ENCODE peak calls at places on chromosome 9, in six cellular contexts. C is HCT116, B is H1, Z is HepG2, S is K562, O is GM12878. D is an unnamed sample.
A peak's percentile ranks its signal among the peaks of the same experiment; 100 is the strongest.

GRCh38 chr9:134590240-134591081 is 51.1 kb upstream of the COL5A1 start:
- DNase-seq in C (no peak), B (no peak), Z (peak; percentile 24), S (no peak), O (no peak), D (no peak)

GRCh38 chr9:85036503-85036902 is 367.0 kb downstream of the NTRK2 start:
- DNase-seq in C (no peak), B (no peak), Z (no peak), S (no peak), O (no peak), D (no peak)

GRCh38 chr9:88722753-88723152 is 187.8 kb downstream of the NXNL2 start:
- DNase-seq in C (no peak), B (no peak), Z (no peak), S (no peak), O (no peak), D (peak; percentile 51)

GRCh38 chr9:133443982-133444381 is 15.8 kb upstream of the CACFD1 start:
- DNase-seq in C (no peak), B (no peak), Z (no peak), S (no peak), O (no peak), D (no peak)

GRCh38 chr9:15192856-15193255 is 114.2 kb downstream of the TTC39B start:
- DNase-seq in C (no peak), B (no peak), Z (no peak), S (no peak), O (no peak), D (no peak)

GRCh38 chr9:126420643-126421564 is 94.3 kb downstream of the MVB12B start:
- DNase-seq in C (peak; percentile 15), B (no peak), Z (peak; percentile 42), S (no peak), O (no peak), D (no peak)

GRCh38 chr9:133888779-133889491 is 103.2 kb downstream of the VAV2 start:
- DNase-seq in C (no peak), B (peak; percentile 41), Z (no peak), S (no peak), O (no peak), D (no peak)

GRCh38 chr9:89549031-89549644 is 51.2 kb upstream of the SEMA4D start:
- DNase-seq in C (peak; percentile 52), B (peak; percentile 90), Z (peak; percentile 32), S (peak; percentile 74), O (peak; percentile 62), D (peak; percentile 58)

GRCh38 chr9:22354699-22355384 is 91.8 kb upstream of the DMRTA1 start:
- DNase-seq in C (no peak), B (no peak), Z (no peak), S (no peak), O (no peak), D (no peak)

GRCh38 chr9:73979894-73980264 is 517.3 kb upstream of the RORB start:
- DNase-seq in C (no peak), B (no peak), Z (no peak), S (peak; percentile 3), O (no peak), D (no peak)

GRCh38 chr9:72509053-72509452 is 12.4 kb upstream of the TMC1 start:
- DNase-seq in C (no peak), B (no peak), Z (no peak), S (no peak), O (no peak), D (no peak)

GRCh38 chr9:107169796-107170195 is 113.3 kb upstream of the RAD23B start:
- DNase-seq in C (no peak), B (no peak), Z (no peak), S (no peak), O (no peak), D (no peak)

GRCh38 chr9:135905380-135906282 is 1.7 kb downstream of the CAMSAP1 start:
- DNase-seq in C (peak; percentile 53), B (no peak), Z (no peak), S (no peak), O (no peak), D (no peak)

GRCh38 chr9:105425817-105426433 is 21.9 kb upstream of the FSD1L start:
- DNase-seq in C (no peak), B (peak; percentile 28), Z (no peak), S (peak; percentile 37), O (no peak), D (no peak)

GRCh38 chr9:89687216-89687615 is 82.4 kb downstream of the GADD45G start:
- DNase-seq in C (no peak), B (no peak), Z (no peak), S (no peak), O (no peak), D (no peak)

GRCh38 chr9:123893831-123894460 is 36.0 kb downstream of the DENND1A start:
- DNase-seq in C (no peak), B (no peak), Z (no peak), S (no peak), O (no peak), D (peak; percentile 25)

GRCh38 chr9:112037281-112038016 is 137.6 kb downstream of the SUSD1 start:
- DNase-seq in C (no peak), B (no peak), Z (no peak), S (no peak), O (peak; percentile 97), D (no peak)

GRCh38 chr9:8648271-8648670 is 848.7 kb upstream of the DMAC1 start:
- DNase-seq in C (no peak), B (no peak), Z (no peak), S (no peak), O (no peak), D (no peak)

GRCh38 chr9:100350188-100350587 is 2.6 kb downstream of the TEX10 start:
- DNase-seq in C (no peak), B (no peak), Z (no peak), S (peak; percentile 17), O (no peak), D (no peak)

GRCh38 chr9:130128782-130129424 is 43.3 kb upstream of the NCS1 start:
- DNase-seq in C (no peak), B (no peak), Z (no peak), S (no peak), O (peak; percentile 79), D (no peak)

GRCh38 chr9:17063535-17064135 is 71.2 kb upstream of the CNTLN start:
- DNase-seq in C (peak; percentile 32), B (no peak), Z (peak; percentile 45), S (no peak), O (no peak), D (peak; percentile 46)

GRCh38 chr9:80492221-80492620 is 920.5 kb downstream of the TLE4 start:
- DNase-seq in C (no peak), B (no peak), Z (no peak), S (no peak), O (no peak), D (no peak)

DNA sequence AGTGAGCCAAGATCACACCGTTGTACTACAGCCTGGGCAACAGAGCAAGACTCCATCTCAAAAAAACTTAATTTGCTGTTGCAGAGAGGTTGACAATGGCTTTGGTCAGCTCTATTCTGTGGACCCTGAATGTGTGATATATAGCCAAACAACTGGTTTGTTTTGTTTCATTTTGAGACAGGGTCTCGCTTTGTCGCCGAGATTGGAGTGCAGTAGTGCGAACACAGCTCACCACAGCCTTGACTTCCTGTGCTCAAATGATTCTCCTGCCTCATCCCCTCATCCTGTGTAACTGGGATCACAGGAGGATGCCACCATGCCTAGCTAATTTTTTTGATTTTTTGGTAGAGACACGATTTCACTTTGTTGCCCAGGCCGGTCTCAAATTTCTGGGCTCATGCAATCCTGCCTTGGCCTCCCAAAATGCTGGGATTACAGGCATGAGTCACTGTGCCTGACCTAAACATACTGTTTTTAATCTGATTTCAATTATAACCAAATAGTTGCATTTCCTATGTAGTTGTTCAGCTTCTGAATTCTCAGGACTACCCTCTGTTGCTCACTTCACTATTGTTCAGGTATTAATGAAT is 9.8 kb downstream of the RNF183 start:
- DNase-seq in C (no peak), B (no peak), Z (no peak), S (no peak), O (no peak), D (no peak)
- H3K9ac ChIP-seq in C (no peak overlapping the region), B (no peak overlapping the region), Z (no peak overlapping the region), S (no peak overlapping the region), O (no peak overlapping the region), D (no peak overlapping the region)

GRCh38 chr9:109471475-109471874 is 26.6 kb downstream of the PTPN3 start:
- DNase-seq in C (no peak), B (no peak), Z (no peak), S (no peak), O (no peak), D (no peak)

GRCh38 chr9:109471994-109472393 is 26.1 kb downstream of the PTPN3 start:
- DNase-seq in C (no peak), B (no peak), Z (no peak), S (no peak), O (no peak), D (no peak)

GRCh38 chr9:109474944-109475343 is 23.2 kb downstream of the PTPN3 start:
- DNase-seq in C (no peak), B (no peak), Z (no peak), S (no peak), O (no peak), D (no peak)

GRCh38 chr9:109474170-109474569 is 23.9 kb downstream of the PTPN3 start:
- DNase-seq in C (no peak), B (no peak), Z (no peak), S (no peak), O (no peak), D (no peak)

DNA sequence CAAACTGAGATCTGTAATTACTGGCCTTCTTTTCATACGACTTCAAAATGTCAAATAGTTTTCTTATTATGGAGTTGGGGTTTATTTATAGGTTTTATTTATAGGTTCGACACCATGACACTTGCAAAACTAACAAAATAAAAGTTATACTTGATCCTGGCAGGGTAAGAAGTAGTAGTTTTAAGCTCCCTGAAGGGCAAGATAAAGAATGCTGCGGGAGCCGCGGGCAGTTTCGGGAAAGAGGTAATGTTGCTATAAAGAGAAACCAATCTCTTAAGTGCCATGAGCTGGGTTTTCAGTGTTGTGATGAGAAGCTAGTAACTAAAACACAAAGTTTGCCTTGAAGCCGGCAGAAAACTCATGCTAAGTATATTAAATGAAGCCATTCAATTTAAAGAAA is 24.8 kb downstream of the PTPN3 start:
- DNase-seq in C (no peak), B (no peak), Z (no peak), S (no peak), O (no peak), D (no peak)
- TF ChIP-seq ZNF274 in C (no peak), B (no peak), Z (no peak), S (no peak), O (no peak), D (no peak)

GRCh38 chr9:128627906-128628305 is 28.7 kb downstream of the DYNC2I2 start:
- DNase-seq in C (no peak), B (no peak), Z (no peak), S (no peak), O (no peak), D (no peak)
- H3K9ac ChIP-seq in C (no peak overlapping the region), B (no peak overlapping the region), Z (no peak overlapping the region), S (peak overlapping the region; percentile 47), O (no peak overlapping the region), D (peak overlapping the region; percentile 45)

GRCh38 chr9:12817702-12818101 is 42.9 kb downstream of the LURAP1L start:
- DNase-seq in C (peak; percentile 57), B (no peak), Z (peak; percentile 76), S (no peak), O (no peak), D (no peak)

GRCh38 chr9:12815895-12816294 is 41.1 kb downstream of the LURAP1L start:
- DNase-seq in C (no peak), B (no peak), Z (no peak), S (no peak), O (no peak), D (no peak)

GRCh38 chr9:12816656-12817101 is 41.9 kb downstream of the LURAP1L start:
- DNase-seq in C (no peak), B (no peak), Z (peak; percentile 75), S (no peak), O (no peak), D (no peak)

GRCh38 chr9:12819436-12820185 is 44.8 kb downstream of the LURAP1L start:
- DNase-seq in C (peak; percentile 28), B (peak; percentile 55), Z (peak; percentile 53), S (peak; percentile 11), O (no peak), D (peak; percentile 6)

GRCh38 chr9:12818431-12819000 is 43.7 kb downstream of the LURAP1L start:
- DNase-seq in C (no peak), B (no peak), Z (no peak), S (no peak), O (no peak), D (no peak)
- TF ChIP-seq ZNF274 in C (no peak), B (no peak), Z (no peak), S (no peak), O (no peak), D (no peak)